ENCODE peak calls at places on chromosomes 2 and 18, in five cellular contexts. I, E, X, N and B are unnamed samples.

GRCh38 chr2:231966886-231967285 is 5.4 kb downstream of the DIS3L2 start:
- DNase-seq in N (no peak), E (no peak), I (no peak), X (no peak), B (no peak)

GRCh38 chr2:22282215-22282614 is 1102.8 kb upstream of the KLHL29 start:
- DNase-seq in E (no peak), N (no peak), I (no peak), X (no peak), B (peak)

GRCh38 chr2:129702773-129703172 is 276.7 kb upstream of the RAB6C start:
- DNase-seq in N (no peak), I (no peak), E (no peak), X (no peak), B (no peak)

GRCh38 chr2:225691711-225692110 is 292.2 kb downstream of the NYAP2 start:
- DNase-seq in X (no peak), N (no peak), I (no peak), E (no peak), B (no peak)

GRCh38 chr2:204571911-204572310 is 26.6 kb downstream of the PARD3B start:
- DNase-seq in E (no peak), X (no peak), N (no peak), I (no peak), B (no peak)

GRCh38 chr2:74147729-74148456 is at the start of gene BOLA3:
- DNase-seq in E (peak), N (peak), X (peak), I (peak), B (peak)

GRCh38 chr2:157876066-157876770 is at the start of gene ACVR1:
- DNase-seq in I (peak), X (peak), E (no peak), N (peak), B (peak)

GRCh38 chr18:57743008-57743407 is 60.1 kb downstream of the ATP8B1 start:
- DNase-seq in I (no peak), X (no peak), E (no peak), N (no peak), B (no peak)

GRCh38 chr2:232335859-232336215 is 42.7 kb upstream of the ALPP start:
- DNase-seq in E (no peak), X (no peak), I (no peak), N (no peak), B (no peak)

GRCh38 chr2:118013221-118013723 is 598 bp downstream of the CCDC93 start:
- DNase-seq in N (peak), I (peak), X (no peak), E (no peak), B (peak)

GRCh38 chr18:79396431-79397287 is 929 bp downstream of the NFATC1 start:
- DNase-seq in N (no peak), I (peak), X (peak), E (no peak), B (peak)

GRCh38 chr2:82062469-82062868 is 1757.9 kb upstream of the LRRTM1 start:
- DNase-seq in X (no peak), E (no peak), N (peak), I (no peak), B (no peak)

GRCh38 chr2:105373344-105373781 is 25.5 kb downstream of the FHL2 start:
- DNase-seq in N (no peak), I (no peak), X (no peak), E (no peak), B (no peak)

GRCh38 chr18:10689231-10689953 is 163.6 kb downstream of the NAPG start:
- DNase-seq in X (no peak), N (no peak), E (no peak), I (no peak), B (no peak)

GRCh38 chr2:126953483-126953882 is 54.8 kb downstream of the TEX51 start:
- DNase-seq in X (no peak), N (no peak), I (no peak), E (no peak), B (no peak)

GRCh38 chr2:40316631-40317030 is 135.3 kb downstream of the SLC8A1 start:
- DNase-seq in N (no peak), I (no peak), E (no peak), X (no peak), B (no peak)

GRCh38 chr2:177317857-177318256 is 53.3 kb upstream of the NFE2L2 start:
- DNase-seq in I (no peak), E (no peak), N (no peak), X (no peak), B (no peak)

GRCh38 chr2:217047209-217047998 is 187.5 kb upstream of the TNP1 start:
- DNase-seq in X (peak), I (no peak), E (no peak), N (no peak), B (no peak)

GRCh38 chr2:201152517-201152916 is 30.4 kb upstream of the CASP10 start:
- DNase-seq in E (no peak), N (no peak), I (no peak), X (no peak), B (no peak)

GRCh38 chr2:217993055-217993645 is 9.6 kb downstream of the TNS1 start:
- DNase-seq in E (no peak), X (peak), N (no peak), I (no peak), B (peak)

GRCh38 chr18:73741946-73742345 is 405.7 kb downstream of the FBXO15 start:
- DNase-seq in E (no peak), X (no peak), I (no peak), N (no peak), B (no peak)

GRCh38 chr2:226461981-226462380 is 337.6 kb downstream of the IRS1 start:
- DNase-seq in N (no peak), E (no peak), I (no peak), X (no peak), B (no peak)

GRCh38 chr2:36820942-36821605 is 124.6 kb downstream of the VIT start:
- DNase-seq in I (no peak), N (no peak), X (no peak), E (no peak), B (no peak)

GRCh38 chr2:5696351-5696740 is 4.2 kb downstream of the SOX11 start:
- DNase-seq in E (no peak), X (no peak), N (peak), I (no peak), B (no peak)

GRCh38 chr2:150159300-150159699 is 328.2 kb downstream of the RND3 start:
- DNase-seq in N (no peak), X (no peak), E (no peak), I (no peak), B (no peak)

GRCh38 chr2:120624738-120625446 is 110.8 kb upstream of the GLI2 start:
- DNase-seq in I (no peak), N (no peak), X (no peak), E (no peak), B (no peak)

GRCh38 chr2:159902722-159903121 is 104.7 kb upstream of the CD302 start:
- DNase-seq in X (no peak), I (no peak), E (no peak), N (no peak), B (no peak)

GRCh38 chr2:96074156-96074555 is 39.4 kb upstream of the GPAT2 start:
- DNase-seq in I (no peak), E (no peak), N (no peak), X (no peak), B (no peak)

GRCh38 chr2:25215232-25215631 is 46.9 kb upstream of the POMC start:
- DNase-seq in X (no peak), N (no peak), E (no peak), I (no peak), B (no peak)

GRCh38 chr2:130987519-130988425 is 105.5 kb downstream of the FAM168B start:
- DNase-seq in E (no peak), I (no peak), X (no peak), N (no peak), B (no peak)

GRCh38 chr18:47680488-47680887 is 250.0 kb downstream of the SMAD2 start:
- DNase-seq in X (no peak), E (no peak), N (no peak), I (no peak), B (no peak)

GRCh38 chr2:3040066-3040428 is 337.6 kb downstream of the EIPR1 start:
- DNase-seq in I (no peak), E (no peak), N (no peak), X (no peak), B (no peak)

GRCh38 chr2:162297925-162298552 is 20.4 kb downstream of the IFIH1 start:
- DNase-seq in X (peak), E (no peak), N (peak), I (peak), B (peak)

GRCh38 chr2:176039375-176039774 is 37.3 kb upstream of the LNPK start:
- DNase-seq in E (no peak), X (no peak), N (no peak), I (no peak), B (no peak)

GRCh38 chr18:3985664-3986063 is 469.4 kb downstream of the DLGAP1 start:
- DNase-seq in N (no peak), E (no peak), X (peak), I (no peak), B (no peak)

GRCh38 chr2:102052367-102052764 is 60.6 kb downstream of the IL1R2 start:
- DNase-seq in E (no peak), I (no peak), N (no peak), X (no peak), B (no peak)

GRCh38 chr2:151549191-151549590 is 139.5 kb downstream of the RIF1 start:
- DNase-seq in E (no peak), I (no peak), N (no peak), X (no peak), B (no peak)

GRCh38 chr18:79988925-79989361 is 580 bp upstream of the TXNL4A start:
- DNase-seq in N (peak), I (no peak), E (no peak), X (peak), B (no peak)

GRCh38 chr2:73415906-73416305 is 30.3 kb downstream of the ALMS1 start:
- DNase-seq in E (no peak), N (no peak), X (no peak), I (no peak), B (no peak)

DNA sequence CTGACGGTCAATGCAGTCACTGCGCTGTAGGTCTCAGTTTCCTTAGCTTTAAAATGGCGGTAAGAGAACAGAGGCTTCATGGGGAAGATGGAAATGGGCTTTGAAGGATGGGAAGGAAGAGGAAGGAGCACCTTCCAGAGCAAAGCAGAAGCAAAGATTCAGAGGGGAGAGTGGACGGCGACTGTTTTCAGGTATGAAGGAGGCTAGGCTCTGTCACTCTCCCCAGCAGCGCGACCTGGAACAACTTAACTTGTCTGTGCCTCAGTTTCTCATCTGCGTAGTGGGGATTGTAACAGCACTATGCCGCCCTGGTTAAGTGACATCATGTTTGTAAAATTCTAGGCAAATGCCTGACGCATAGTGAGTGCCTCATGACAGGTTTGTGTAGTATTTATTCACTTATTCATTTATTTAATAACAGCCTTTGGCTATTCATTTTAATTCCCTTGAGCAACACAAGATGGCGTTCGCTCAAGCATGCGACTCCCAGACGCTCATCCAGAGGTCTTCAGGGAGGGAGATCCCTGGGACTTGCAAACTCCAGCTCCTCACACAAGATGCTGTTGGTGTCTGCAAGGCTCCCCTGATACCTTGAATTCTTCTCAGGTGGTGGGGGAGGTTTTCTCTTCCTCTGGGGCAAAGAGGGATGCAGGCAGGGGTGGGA is 336.3 kb downstream of the DYSF start:
- DNase-seq in X (peak), N (peak), E (no peak), I (no peak), B (no peak)
- TF ChIP-seq REST in X (no peak), N (no peak), E (no peak), I (no peak), B (no peak)

GRCh38 chr2:119495948-119496347 is 28.3 kb downstream of the SCTR start:
- DNase-seq in I (no peak), N (no peak), X (no peak), E (no peak), B (no peak)
- TF ChIP-seq REST in I (no peak), N (no peak), X (no peak), E (no peak), B (no peak)

GRCh38 chr18:35972197-35973000 is at the start of gene RMP24:
- DNase-seq in I (peak), E (peak), X (peak), N (peak), B (peak)

GRCh38 chr18:35969676-35970075 is 2.8 kb upstream of the RMP24 start:
- DNase-seq in I (no peak), X (no peak), E (no peak), N (no peak), B (no peak)

GRCh38 chr18:35974181-35974580 is 1.7 kb downstream of the RMP24 start:
- DNase-seq in E (no peak), I (no peak), N (no peak), X (no peak), B (no peak)

GRCh38 chr18:35973650-35974049 is 1.2 kb downstream of the RMP24 start:
- DNase-seq in E (no peak), I (no peak), N (no peak), X (no peak), B (no peak)

GRCh38 chr18:35971661-35972196 is 750 bp upstream of the RMP24 start:
- DNase-seq in N (no peak), E (peak), I (no peak), X (no peak), B (peak)
- TF ChIP-seq REST in N (no peak), E (no peak), I (no peak), X (no peak), B (no peak)

GRCh38 chr2:133266075-133266925 is 302.0 kb downstream of the NCKAP5 start:
- DNase-seq in N (peak), E (no peak), X (peak), I (no peak), B (no peak)
- TF ChIP-seq REST in N (no peak), E (no peak), X (no peak), I (no peak), B (no peak)

DNA sequence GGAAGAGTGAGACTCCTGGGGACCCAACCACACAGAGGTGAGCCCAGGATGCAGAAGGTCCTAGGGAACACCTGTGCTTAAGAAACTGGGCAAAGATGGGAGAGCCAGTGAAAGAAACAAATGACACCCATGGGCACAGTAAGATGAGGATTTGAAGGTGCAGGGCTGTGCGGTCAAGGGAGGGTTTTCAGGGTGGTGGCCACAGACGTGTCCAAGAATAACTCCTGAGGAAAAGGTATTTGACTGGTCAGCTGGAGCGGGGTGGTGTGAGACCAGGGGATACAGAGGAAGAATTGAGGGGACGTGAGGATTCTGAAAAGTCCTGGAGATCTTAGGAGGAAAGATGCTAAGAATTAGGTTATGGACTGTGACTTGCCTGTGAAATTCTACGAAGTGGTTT is 142.9 kb downstream of the TMEM163 start:
- DNase-seq in N (no peak), X (no peak), E (no peak), I (no peak), B (no peak)
- TF ChIP-seq REST in N (no peak), X (no peak), E (no peak), I (no peak), B (no peak)

DNA sequence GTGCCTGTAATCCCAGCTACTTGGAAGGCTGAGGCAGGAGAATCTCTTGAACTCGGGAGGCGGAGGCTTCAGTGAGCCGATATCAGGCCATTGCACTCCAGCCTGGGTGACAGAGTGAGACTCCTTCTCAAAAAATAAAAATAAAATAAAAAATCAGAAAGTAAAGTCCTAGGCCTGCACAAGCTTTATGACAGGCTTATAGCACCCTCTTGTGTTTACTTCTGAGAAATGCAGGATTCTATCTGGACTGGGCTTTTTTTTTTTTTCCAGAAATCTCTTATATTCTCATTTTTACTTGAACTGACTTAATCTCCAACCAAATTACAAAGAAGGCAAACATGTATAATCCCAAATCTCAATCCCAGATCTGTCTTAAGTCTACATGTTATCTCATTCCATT is 26.1 kb upstream of the REG3G start:
- DNase-seq in E (no peak), N (peak), X (peak), I (peak), B (no peak)
- TF ChIP-seq REST in E (no peak), N (no peak), X (no peak), I (no peak), B (no peak)

GRCh38 chr18:34951625-34952379 is 89.4 kb upstream of the MAPRE2 start:
- DNase-seq in I (no peak), E (no peak), X (no peak), N (no peak), B (no peak)

GRCh38 chr18:34942975-34943374 is 98.2 kb upstream of the MAPRE2 start:
- DNase-seq in I (no peak), E (no peak), N (peak), X (peak), B (no peak)

GRCh38 chr18:34943587-34943986 is 97.6 kb upstream of the MAPRE2 start:
- DNase-seq in N (no peak), X (no peak), E (no peak), I (no peak), B (no peak)

GRCh38 chr18:34942276-34942675 is 98.9 kb upstream of the MAPRE2 start:
- DNase-seq in I (no peak), X (no peak), E (no peak), N (no peak), B (no peak)

GRCh38 chr18:34947711-34948125 is 93.5 kb upstream of the MAPRE2 start:
- DNase-seq in I (no peak), N (no peak), X (peak), E (no peak), B (no peak)
- TF ChIP-seq REST in I (no peak), N (no peak), X (no peak), E (no peak), B (no peak)

GRCh38 chr2:54928719-54929118 is 121.5 kb downstream of the RTN4 start:
- DNase-seq in I (no peak), N (no peak), X (no peak), E (no peak), B (no peak)

GRCh38 chr2:54935389-54935788 is 114.9 kb downstream of the RTN4 start:
- DNase-seq in N (no peak), X (no peak), I (no peak), E (no peak), B (no peak)

GRCh38 chr2:54927751-54928615 is 122.3 kb downstream of the RTN4 start:
- DNase-seq in X (no peak), E (no peak), N (no peak), I (no peak), B (no peak)

GRCh38 chr2:54927085-54927750 is 123.0 kb downstream of the RTN4 start:
- DNase-seq in N (no peak), X (no peak), I (no peak), E (no peak), B (no peak)

GRCh38 chr2:54931473-54931872 is 118.8 kb downstream of the RTN4 start:
- DNase-seq in X (no peak), E (no peak), N (no peak), I (no peak), B (no peak)
- TF ChIP-seq REST in X (no peak), E (no peak), N (no peak), I (no peak), B (no peak)

GRCh38 chr2:47180531-47180930 is 25.4 kb upstream of the STPG4 start:
- DNase-seq in X (no peak), I (no peak), E (no peak), N (no peak), B (no peak)

GRCh38 chr2:47177042-47177565 is 22.0 kb upstream of the STPG4 start:
- DNase-seq in I (peak), X (no peak), E (no peak), N (no peak), B (no peak)

GRCh38 chr2:47179325-47179724 is 24.2 kb upstream of the STPG4 start:
- DNase-seq in N (no peak), X (no peak), E (no peak), I (peak), B (no peak)

GRCh38 chr2:47181176-47181575 is 26.1 kb upstream of the STPG4 start:
- DNase-seq in X (no peak), N (no peak), E (no peak), I (no peak), B (no peak)

DNA sequence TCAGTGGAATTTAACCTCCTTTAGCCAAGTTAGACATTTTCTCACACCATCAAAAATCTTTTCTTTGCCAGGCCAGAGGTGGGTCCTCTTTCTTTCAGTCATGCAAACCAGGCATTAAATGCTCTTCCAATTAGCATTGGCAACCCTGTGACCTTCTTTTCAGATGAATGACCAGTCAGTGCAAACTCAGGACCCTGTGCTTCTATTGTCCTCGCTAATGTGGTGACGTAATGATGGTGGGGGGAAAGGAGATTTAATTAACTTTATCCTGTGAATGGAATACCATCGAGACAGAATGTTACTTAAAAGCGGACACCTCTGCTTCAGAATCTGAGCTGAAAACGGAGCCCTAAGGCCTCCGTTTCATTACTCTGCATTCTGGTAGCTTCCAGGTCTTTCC is 23.3 kb upstream of the STPG4 start:
- DNase-seq in E (no peak), I (no peak), N (peak), X (no peak), B (no peak)
- TF ChIP-seq REST in E (no peak), I (no peak), N (no peak), X (no peak), B (no peak)

GRCh38 chr2:144708641-144709040 is 188.7 kb upstream of the ZEB2 start:
- DNase-seq in X (no peak), N (no peak), E (no peak), I (no peak), B (no peak)
- TF ChIP-seq REST in X (no peak), N (no peak), E (no peak), I (no peak), B (no peak)